ENCODE peak calls at places on chromosome 9, in eight cellular contexts. T is AG04449, C is NB4, E is WERI-Rb-1, O is fibroblast of the aortic adventitia, F is brain microvascular endothelial cell, H is GM12865, Q is Karpas-422. N is an unnamed sample.

GRCh38 chr9:37026085-37026935 is 7.8 kb downstream of the PAX5 start:
- DNase-seq in T (no peak), C (no peak), E (peak), O (no peak), F (no peak), H (peak), Q (peak), N (no peak)

GRCh38 chr9:2817987-2818386 is 25.9 kb downstream of the PUM3 start:
- DNase-seq in T (no peak), C (no peak), E (no peak), O (peak), F (no peak), H (no peak), Q (no peak), N (no peak)

GRCh38 chr9:135174269-135174668 is 86.8 kb downstream of the OLFM1 start:
- DNase-seq in T (no peak), C (no peak), E (no peak), O (no peak), F (no peak), H (no peak), Q (no peak), N (no peak)

GRCh38 chr9:21252727-21253547 is 13.1 kb upstream of the IFNA14 start:
- DNase-seq in T (no peak), C (peak), E (no peak), O (peak), F (peak), H (peak), Q (peak), N (no peak)

GRCh38 chr9:136488247-136489214 is 5.7 kb upstream of the SEC16A start:
- DNase-seq in T (no peak), C (peak), E (peak), O (peak), F (peak), H (peak), Q (peak), N (no peak)

GRCh38 chr9:123597073-123597472 is 241.1 kb downstream of the CRB2 start:
- DNase-seq in T (no peak), C (no peak), E (no peak), O (no peak), F (no peak), H (no peak), Q (no peak), N (no peak)

GRCh38 chr9:82722556-82722955 is 340.4 kb downstream of the RASEF start:
- DNase-seq in T (no peak), C (no peak), E (no peak), O (no peak), F (no peak), H (no peak), Q (no peak), N (no peak)

GRCh38 chr9:15192856-15193255 is 114.2 kb downstream of the TTC39B start:
- DNase-seq in T (no peak), C (no peak), E (no peak), O (no peak), F (no peak), H (no peak), Q (no peak), N (no peak)

GRCh38 chr9:98742325-98743280 is 33.9 kb upstream of the GABBR2 start:
- DNase-seq in T (peak), C (no peak), E (no peak), O (peak), F (no peak), H (no peak), Q (no peak), N (no peak)

GRCh38 chr9:36566813-36567217 is 5.9 kb upstream of the MELK start:
- DNase-seq in T (no peak), C (no peak), E (no peak), O (peak), F (peak), H (no peak), Q (no peak), N (no peak)

GRCh38 chr9:104027295-104027694 is 66.8 kb upstream of the SMC2 start:
- DNase-seq in T (no peak), C (peak), E (no peak), O (no peak), F (no peak), H (peak), Q (peak), N (no peak)

GRCh38 chr9:70229026-70229425 is 29.8 kb upstream of the SMC5 start:
- DNase-seq in T (no peak), C (no peak), E (peak), O (no peak), F (no peak), H (no peak), Q (peak), N (no peak)

GRCh38 chr9:100087218-100087617 is 11.6 kb downstream of the ERP44 start:
- DNase-seq in T (no peak), C (no peak), E (no peak), O (peak), F (peak), H (peak), Q (no peak), N (no peak)

GRCh38 chr9:107387401-107387800 is 102.2 kb downstream of the KLF4 start:
- DNase-seq in T (no peak), C (no peak), E (no peak), O (no peak), F (no peak), H (no peak), Q (no peak), N (no peak)

GRCh38 chr9:120532891-120533290 is 47.1 kb downstream of the CDK5RAP2 start:
- DNase-seq in T (no peak), C (no peak), E (no peak), O (no peak), F (no peak), H (no peak), Q (no peak), N (no peak)

GRCh38 chr9:6779417-6780241 is 21.9 kb downstream of the KDM4C start:
- DNase-seq in T (no peak), C (no peak), E (no peak), O (peak), F (peak), H (peak), Q (no peak), N (no peak)

DNA sequence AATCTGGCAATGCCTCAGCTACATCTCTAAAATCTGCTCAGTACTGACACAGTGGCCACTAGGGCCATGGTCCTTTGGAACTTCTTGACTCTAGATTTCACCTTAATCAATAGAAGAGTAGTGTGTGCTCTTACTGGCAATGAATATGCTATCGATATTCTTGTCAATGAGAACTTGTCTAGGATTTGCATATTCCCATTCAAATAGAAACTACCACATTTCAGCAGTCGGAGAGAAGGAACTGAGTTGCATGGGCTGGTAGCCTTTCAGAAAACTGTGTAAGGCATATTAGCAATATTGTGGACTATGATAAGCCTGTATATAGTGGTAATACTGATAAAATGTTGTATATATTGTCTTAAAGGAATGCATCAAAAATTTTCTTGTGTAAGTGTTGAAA is 45.3 kb upstream of the NAA35 start:
- DNase-seq in T (no peak), C (no peak), E (no peak), O (no peak), F (no peak), H (peak), Q (no peak), N (no peak)
- H3K4me3 ChIP-seq in T (no peak), C (no peak), E (no peak), O (no peak), F (no peak), H (no peak), Q (no peak), N (no peak)

GRCh38 chr9:128027166-128027539 is 40.0 kb downstream of the NAIF1 start:
- DNase-seq in T (no peak), C (peak), E (no peak), O (peak), F (no peak), H (peak), Q (no peak), N (no peak)
- H3K4me3 ChIP-seq in T (no peak), C (no peak), E (no peak), O (no peak), F (no peak), H (no peak), Q (no peak), N (no peak)

GRCh38 chr9:23824241-23825142 is 1.5 kb downstream of the ELAVL2 start:
- DNase-seq in T (no peak), C (no peak), E (no peak), O (peak), F (no peak), H (no peak), Q (no peak), N (no peak)

GRCh38 chr9:23819403-23819802 is 6.6 kb downstream of the ELAVL2 start:
- DNase-seq in T (no peak), C (no peak), E (no peak), O (no peak), F (no peak), H (no peak), Q (no peak), N (no peak)

GRCh38 chr9:23822331-23823169 is 3.5 kb downstream of the ELAVL2 start:
- DNase-seq in T (no peak), C (no peak), E (no peak), O (no peak), F (no peak), H (no peak), Q (no peak), N (no peak)

GRCh38 chr9:23821400-23822181 is 4.4 kb downstream of the ELAVL2 start:
- DNase-seq in T (no peak), C (no peak), E (peak), O (no peak), F (no peak), H (no peak), Q (no peak), N (no peak)

GRCh38 chr9:23820731-23821399 is 5.2 kb downstream of the ELAVL2 start:
- DNase-seq in T (no peak), C (no peak), E (peak), O (no peak), F (no peak), H (no peak), Q (no peak), N (no peak)
- H3K4me3 ChIP-seq in T (no peak), C (no peak), E (peak), O (no peak), F (no peak), H (no peak), Q (no peak), N (no peak)

GRCh38 chr9:128322342-128323191 is at the start of the genes COQ4 and TRUB2:
- DNase-seq in T (peak), C (peak), E (peak), O (peak), F (peak), H (peak), Q (peak), N (peak)
- H3K4me3 ChIP-seq in T (peak), C (peak), E (peak), O (peak), F (peak), H (peak), Q (peak), N (peak)

DNA sequence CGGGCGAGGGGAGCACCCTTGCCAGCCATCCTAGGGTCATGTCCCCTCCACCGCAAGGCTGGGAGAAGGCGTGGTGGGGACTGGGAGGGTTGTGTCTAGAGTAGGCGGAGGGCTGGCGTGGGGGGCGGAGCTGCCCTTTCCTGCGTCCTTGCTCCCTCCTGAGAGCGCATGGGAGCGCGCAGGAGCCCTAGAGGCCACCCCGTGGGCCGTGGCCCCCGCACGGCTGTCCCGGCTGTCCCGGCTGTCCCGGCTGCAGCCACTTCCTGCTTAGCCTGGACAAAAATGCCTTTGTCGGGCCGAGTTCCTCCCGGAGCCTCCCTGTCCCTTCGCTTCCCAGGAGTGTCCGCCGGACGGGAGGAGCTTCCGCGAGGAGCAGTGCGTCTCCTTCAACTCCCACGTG is 4.9 kb downstream of the ADAMTSL2 start:
- DNase-seq in T (no peak), C (no peak), E (no peak), O (no peak), F (no peak), H (no peak), Q (no peak), N (no peak)
- H3K4me3 ChIP-seq in T (no peak), C (no peak), E (no peak), O (no peak), F (peak), H (no peak), Q (no peak), N (no peak)

GRCh38 chr9:125701351-125701750 is 5.7 kb downstream of the MAPKAP1 start:
- DNase-seq in T (peak), C (no peak), E (no peak), O (peak), F (peak), H (peak), Q (no peak), N (no peak)
- H3K4me3 ChIP-seq in T (no peak), C (no peak), E (no peak), O (no peak), F (no peak), H (peak), Q (peak), N (no peak)

GRCh38 chr9:112891521-112891920 is 845 bp upstream of the SLC46A2 start:
- DNase-seq in T (no peak), C (no peak), E (no peak), O (no peak), F (no peak), H (no peak), Q (no peak), N (no peak)
- H3K4me3 ChIP-seq in T (no peak), C (no peak), E (no peak), O (no peak), F (no peak), H (no peak), Q (no peak), N (no peak)

DNA sequence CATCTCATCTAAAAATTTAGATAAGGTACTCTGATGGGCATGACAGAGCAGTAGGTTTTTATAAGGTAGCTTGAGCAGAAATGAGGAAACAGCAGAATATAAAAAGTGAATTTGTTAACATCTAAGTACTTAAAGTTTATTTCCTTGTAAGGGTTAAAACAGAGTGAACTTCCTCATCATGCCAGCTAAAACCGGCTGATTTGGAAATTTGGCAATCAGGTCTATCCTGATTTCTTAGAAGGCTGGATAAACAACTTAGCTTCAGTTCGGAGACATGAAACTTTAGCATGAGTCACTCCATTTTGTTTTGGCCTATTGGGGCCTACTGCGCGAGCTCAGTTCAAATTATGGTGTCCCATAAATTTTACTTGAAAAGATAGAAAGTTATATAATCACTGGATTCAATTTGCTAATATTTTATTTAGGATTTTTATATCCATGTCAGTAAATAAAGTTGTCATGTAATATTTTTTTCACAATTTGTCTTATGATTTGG is 241.6 kb upstream of the RORB start:
- DNase-seq in T (no peak), C (no peak), E (no peak), O (no peak), F (no peak), H (no peak), Q (no peak), N (no peak)
- H3K4me3 ChIP-seq in T (no peak), C (no peak), E (no peak), O (no peak), F (no peak), H (no peak), Q (no peak), N (no peak)

GRCh38 chr9:137970686-137971476 is 93.3 kb downstream of the CACNA1B start:
- DNase-seq in T (no peak), C (no peak), E (peak), O (no peak), F (no peak), H (no peak), Q (no peak), N (no peak)

GRCh38 chr9:137970098-137970497 is 92.5 kb downstream of the CACNA1B start:
- DNase-seq in T (no peak), C (no peak), E (no peak), O (no peak), F (no peak), H (no peak), Q (no peak), N (no peak)

GRCh38 chr9:137972988-137973470 is 95.4 kb downstream of the CACNA1B start:
- DNase-seq in T (no peak), C (no peak), E (peak), O (no peak), F (no peak), H (no peak), Q (no peak), N (no peak)

GRCh38 chr9:137972355-137972987 is 94.9 kb downstream of the CACNA1B start:
- DNase-seq in T (no peak), C (no peak), E (no peak), O (no peak), F (no peak), H (no peak), Q (no peak), N (no peak)

GRCh38 chr9:137971477-137972138 is 94.0 kb downstream of the CACNA1B start:
- DNase-seq in T (no peak), C (no peak), E (no peak), O (no peak), F (no peak), H (no peak), Q (no peak), N (no peak)
- H3K4me3 ChIP-seq in T (no peak), C (no peak), E (no peak), O (no peak), F (no peak), H (no peak), Q (no peak), N (no peak)

GRCh38 chr9:78294290-78295176 is 2.4 kb upstream of the PSAT1 start:
- DNase-seq in T (no peak), C (peak), E (no peak), O (no peak), F (no peak), H (no peak), Q (no peak), N (no peak)

GRCh38 chr9:78295177-78295575 is 1.7 kb upstream of the PSAT1 start:
- DNase-seq in T (no peak), C (no peak), E (no peak), O (no peak), F (no peak), H (no peak), Q (no peak), N (no peak)

GRCh38 chr9:78296893-78297671 is at the start of gene PSAT1:
- DNase-seq in T (peak), C (peak), E (peak), O (peak), F (peak), H (peak), Q (peak), N (peak)

GRCh38 chr9:78296208-78296892 is 575 bp upstream of the PSAT1 start:
- DNase-seq in T (no peak), C (no peak), E (no peak), O (peak), F (no peak), H (peak), Q (peak), N (no peak)

GRCh38 chr9:78295731-78296130 is 1.2 kb upstream of the PSAT1 start:
- DNase-seq in T (no peak), C (no peak), E (no peak), O (peak), F (no peak), H (no peak), Q (no peak), N (no peak)
- H3K4me3 ChIP-seq in T (no peak), C (no peak), E (no peak), O (peak), F (peak), H (no peak), Q (peak), N (peak)